ENCODE peak calls at places on chromosome 2, in seven cellular contexts. L is fibroblast of pulmonary artery, R is ascending aorta, Q is natural killer cell, T is frontal cortex, Y is ovary, U is naive B cell. B is an unnamed sample.

GRCh38 chr2:229202646-229203045 is 68.4 kb downstream of the PID1 start:
- DNase-seq in R (no peak), T (no peak), Y (no peak), U (no peak), L (no peak), Q (no peak), B (no peak)

GRCh38 chr2:107545851-107546250 is 280.8 kb upstream of the RGPD4 start:
- DNase-seq in Y (no peak), L (no peak), Q (no peak), R (no peak), T (no peak), U (no peak), B (no peak)

GRCh38 chr2:96548558-96549465 is 12.3 kb downstream of the ARID5A start:
- DNase-seq in U (no peak), Q (no peak), T (no peak), R (no peak), L (no peak), Y (no peak), B (no peak)

GRCh38 chr2:190379249-190379964 is 28.7 kb upstream of the MFSD6 start:
- DNase-seq in T (no peak), L (peak), U (no peak), R (no peak), Q (no peak), Y (no peak), B (no peak)

GRCh38 chr2:74052732-74053712 is 68.3 kb downstream of the TET3 start:
- DNase-seq in T (peak), L (no peak), Q (no peak), U (no peak), R (no peak), Y (no peak), B (no peak)

GRCh38 chr2:95024306-95024880 is 1.1 kb upstream of the MAL start:
- DNase-seq in R (no peak), Q (no peak), L (no peak), Y (no peak), U (no peak), T (peak), B (no peak)

GRCh38 chr2:156435392-156435724 is 821 bp upstream of the GPD2 start:
- DNase-seq in Q (no peak), Y (no peak), T (no peak), U (no peak), L (no peak), R (no peak), B (no peak)

GRCh38 chr2:21422724-21423522 is 299.2 kb downstream of the TDRD15 start:
- DNase-seq in L (no peak), U (no peak), T (no peak), R (no peak), Q (no peak), Y (no peak), B (no peak)

GRCh38 chr2:15889800-15890498 is 50.4 kb upstream of the MYCN start:
- DNase-seq in U (no peak), T (no peak), R (no peak), L (no peak), Y (no peak), Q (no peak), B (no peak)

GRCh38 chr2:188808921-188809320 is 165.3 kb upstream of the COL3A1 start:
- DNase-seq in Q (no peak), Y (no peak), U (no peak), T (no peak), L (peak), R (no peak), B (no peak)

GRCh38 chr2:45836316-45836715 is 184.8 kb downstream of the PRKCE start:
- DNase-seq in L (no peak), Q (no peak), T (no peak), Y (no peak), R (no peak), U (no peak), B (no peak)

GRCh38 chr2:241733391-241734207 is 831 bp upstream of the D2HGDH start:
- DNase-seq in R (no peak), Q (no peak), T (no peak), Y (peak), U (no peak), L (no peak), B (no peak)

GRCh38 chr2:217279571-217279970 is 419.7 kb upstream of the TNP1 start:
- DNase-seq in R (no peak), U (no peak), T (no peak), L (peak), Q (no peak), Y (no peak), B (no peak)

GRCh38 chr2:161063074-161063945 is 96.9 kb upstream of the TANK start:
- DNase-seq in L (peak), Q (peak), U (peak), Y (peak), T (peak), R (peak), B (peak)

GRCh38 chr2:122737429-122738077 is 982.1 kb downstream of the TSN start:
- DNase-seq in R (no peak), L (peak), U (no peak), Q (no peak), Y (no peak), T (no peak), B (no peak)

GRCh38 chr2:118705032-118705431 is 142.4 kb downstream of the EN1 start:
- DNase-seq in L (peak), U (no peak), R (no peak), Q (no peak), Y (no peak), T (no peak), B (no peak)

GRCh38 chr2:135072125-135072997 is 20.3 kb downstream of the RAB3GAP1 start:
- DNase-seq in Q (no peak), Y (no peak), U (no peak), T (no peak), R (no peak), L (peak), B (no peak)

GRCh38 chr2:128625966-128626757 is 307.5 kb upstream of the HS6ST1 start:
- DNase-seq in T (no peak), U (no peak), Y (no peak), L (no peak), R (no peak), Q (no peak), B (no peak)

GRCh38 chr2:233386382-233387041 is 32.2 kb downstream of the DGKD start:
- DNase-seq in Y (peak), R (no peak), L (peak), T (no peak), U (no peak), Q (no peak), B (peak)

GRCh38 chr2:42084231-42084671 is 36.4 kb downstream of the PKDCC start:
- DNase-seq in Y (peak), U (no peak), T (no peak), L (peak), R (no peak), Q (no peak), B (no peak)

GRCh38 chr2:75465317-75465998 is 95.3 kb downstream of the EVA1A start:
- DNase-seq in Q (no peak), Y (no peak), R (no peak), U (no peak), T (no peak), L (peak), B (peak)

GRCh38 chr2:181004647-181005325 is 24.4 kb downstream of the UBE2E3 start:
- DNase-seq in R (no peak), Y (no peak), L (no peak), U (no peak), Q (no peak), T (no peak), B (no peak)

GRCh38 chr2:183243760-183244159 is 119.5 kb downstream of the NUP35 start:
- DNase-seq in L (no peak), T (no peak), Q (no peak), R (no peak), Y (no peak), U (no peak), B (no peak)

GRCh38 chr2:223674998-223675609 is 72.9 kb upstream of the SCG2 start:
- DNase-seq in R (no peak), U (no peak), Y (no peak), L (peak), Q (no peak), T (no peak), B (peak)

GRCh38 chr2:204078003-204078698 is 141.6 kb downstream of the ICOS start:
- DNase-seq in Q (no peak), Y (no peak), U (no peak), T (no peak), R (no peak), L (no peak), B (no peak)

GRCh38 chr2:115129502-115129901 is 687.1 kb downstream of the DPP10 start:
- DNase-seq in U (no peak), T (no peak), Y (no peak), R (no peak), Q (no peak), L (no peak), B (no peak)

GRCh38 chr2:238141541-238142318 is 3.3 kb downstream of the KLHL30 start:
- DNase-seq in U (no peak), T (no peak), R (no peak), Y (no peak), Q (no peak), L (no peak), B (peak)

GRCh38 chr2:126852361-126852760 is 46.3 kb upstream of the TEX51 start:
- DNase-seq in T (no peak), U (no peak), Q (no peak), Y (no peak), L (no peak), R (no peak), B (no peak)

GRCh38 chr2:190858817-190859216 is 21.8 kb upstream of the GLS start:
- DNase-seq in U (no peak), Y (no peak), Q (no peak), L (peak), T (no peak), R (no peak), B (no peak)

GRCh38 chr2:130776550-130776949 is 21.2 kb downstream of the AMER3 start:
- DNase-seq in Y (no peak), L (no peak), Q (no peak), T (no peak), R (no peak), U (no peak), B (no peak)

GRCh38 chr2:65969161-65969560 is 465.8 kb upstream of the MEIS1 start:
- DNase-seq in L (no peak), R (no peak), Q (no peak), Y (no peak), T (no peak), U (no peak), B (no peak)

B was measured in thyroid gland.